ENCODE peak calls at places on chromosomes 2 and 18, in five cellular contexts. One of them, this sample, is unnamed.

GRCh38 chr18:61333746-61334490 is 688 bp downstream of the CDH20 start:
- DNase-seq in right lobe of liver: no peak
- DNase-seq in hypothalamus: peak; percentile 63
- DNase-seq in SK-N-SH: peak; percentile 78
- DNase-seq in NCI-H446: no peak
- DNase-seq in this sample: no peak

GRCh38 chr2:61135510-61135909 is 26.5 kb upstream of the C2orf74 start:
- DNase-seq in right lobe of liver: no peak
- DNase-seq in hypothalamus: no peak
- DNase-seq in SK-N-SH: peak; percentile 43
- DNase-seq in NCI-H446: peak; percentile 23
- DNase-seq in this sample: peak; percentile 42

GRCh38 chr18:59468821-59469220 is 109.8 kb upstream of the LMAN1 start:
- DNase-seq in hypothalamus: no peak
- DNase-seq in SK-N-SH: no peak
- DNase-seq in right lobe of liver: no peak
- DNase-seq in NCI-H446: no peak
- DNase-seq in this sample: peak; percentile 59

GRCh38 chr2:36352024-36352398 is 3.6 kb upstream of the CRIM1 start:
- DNase-seq in right lobe of liver: no peak
- DNase-seq in hypothalamus: no peak
- DNase-seq in SK-N-SH: peak; percentile 67
- DNase-seq in NCI-H446: peak; percentile 63
- DNase-seq in this sample: peak; percentile 80

GRCh38 chr18:31512203-31512764 is 14.3 kb downstream of the DSG2 start:
- DNase-seq in NCI-H446: no peak
- DNase-seq in hypothalamus: no peak
- DNase-seq in SK-N-SH: no peak
- DNase-seq in right lobe of liver: peak; percentile 29
- DNase-seq in this sample: no peak

GRCh38 chr2:233974530-233975071 is 57.4 kb downstream of the TRPM8 start:
- DNase-seq in right lobe of liver: peak; percentile 88
- DNase-seq in hypothalamus: no peak
- DNase-seq in SK-N-SH: peak; percentile 32
- DNase-seq in NCI-H446: peak; percentile 84
- DNase-seq in this sample: peak; percentile 43

GRCh38 chr2:170822885-170823799 is 6.5 kb downstream of the GAD1 start:
- DNase-seq in SK-N-SH: peak; percentile 71
- DNase-seq in NCI-H446: no peak
- DNase-seq in right lobe of liver: peak; percentile 41
- DNase-seq in hypothalamus: no peak
- DNase-seq in this sample: no peak

GRCh38 chr18:10543277-10543676 is 17.4 kb downstream of the NAPG start:
- DNase-seq in NCI-H446: no peak
- DNase-seq in hypothalamus: no peak
- DNase-seq in right lobe of liver: no peak
- DNase-seq in SK-N-SH: no peak
- DNase-seq in this sample: no peak

GRCh38 chr2:10448646-10449480 is 736 bp upstream of the ODC1 start:
- DNase-seq in hypothalamus: no peak
- DNase-seq in NCI-H446: no peak
- DNase-seq in SK-N-SH: no peak
- DNase-seq in right lobe of liver: no peak
- DNase-seq in this sample: peak; percentile 77

GRCh38 chr2:239339241-239339640 is 61.6 kb downstream of the HDAC4 start:
- DNase-seq in SK-N-SH: no peak
- DNase-seq in NCI-H446: no peak
- DNase-seq in right lobe of liver: no peak
- DNase-seq in hypothalamus: no peak
- DNase-seq in this sample: no peak

GRCh38 chr18:51399491-51400122 is 202.1 kb upstream of the MEX3C start:
- DNase-seq in hypothalamus: no peak
- DNase-seq in SK-N-SH: no peak
- DNase-seq in NCI-H446: no peak
- DNase-seq in right lobe of liver: no peak
- DNase-seq in this sample: no peak

GRCh38 chr18:23814977-23815614 is 125.8 kb downstream of the LAMA3 start:
- DNase-seq in hypothalamus: no peak
- DNase-seq in right lobe of liver: no peak
- DNase-seq in SK-N-SH: peak; percentile 10
- DNase-seq in NCI-H446: no peak
- DNase-seq in this sample: no peak

GRCh38 chr2:228927028-228928010 is 343.8 kb downstream of the PID1 start:
- DNase-seq in NCI-H446: no peak
- DNase-seq in right lobe of liver: no peak
- DNase-seq in SK-N-SH: no peak
- DNase-seq in hypothalamus: no peak
- DNase-seq in this sample: no peak

GRCh38 chr2:30631051-30631671 is 176.1 kb downstream of the CAPN13 start:
- DNase-seq in hypothalamus: no peak
- DNase-seq in NCI-H446: no peak
- DNase-seq in right lobe of liver: no peak
- DNase-seq in SK-N-SH: no peak
- DNase-seq in this sample: no peak

GRCh38 chr18:9177047-9177446 is 40.5 kb downstream of the ANKRD12 start:
- DNase-seq in NCI-H446: no peak
- DNase-seq in hypothalamus: no peak
- DNase-seq in right lobe of liver: no peak
- DNase-seq in SK-N-SH: no peak
- DNase-seq in this sample: no peak

GRCh38 chr2:157698430-157698829 is 69.8 kb upstream of the ACVR1C start:
- DNase-seq in SK-N-SH: no peak
- DNase-seq in NCI-H446: no peak
- DNase-seq in right lobe of liver: no peak
- DNase-seq in hypothalamus: no peak
- DNase-seq in this sample: no peak

GRCh38 chr2:79832540-79833234 is 319.8 kb downstream of the CTNNA2 start:
- DNase-seq in SK-N-SH: no peak
- DNase-seq in NCI-H446: peak; percentile 24
- DNase-seq in right lobe of liver: no peak
- DNase-seq in hypothalamus: no peak
- DNase-seq in this sample: no peak

GRCh38 chr2:32418777-32419176 is 62.0 kb downstream of the BIRC6 start:
- DNase-seq in SK-N-SH: no peak
- DNase-seq in right lobe of liver: no peak
- DNase-seq in NCI-H446: no peak
- DNase-seq in hypothalamus: no peak
- DNase-seq in this sample: no peak

GRCh38 chr2:99821572-99822369 is 320.6 kb downstream of the AFF3 start:
- DNase-seq in right lobe of liver: no peak
- DNase-seq in NCI-H446: no peak
- DNase-seq in hypothalamus: no peak
- DNase-seq in SK-N-SH: no peak
- DNase-seq in this sample: no peak

GRCh38 chr2:177405029-177405692 is 12.6 kb downstream of the AGPS start:
- DNase-seq in right lobe of liver: no peak
- DNase-seq in NCI-H446: no peak
- DNase-seq in SK-N-SH: no peak
- DNase-seq in hypothalamus: no peak
- DNase-seq in this sample: no peak

GRCh38 chr2:67898605-67899004 is 164.2 kb downstream of the C1D start:
- DNase-seq in right lobe of liver: no peak
- DNase-seq in SK-N-SH: no peak
- DNase-seq in hypothalamus: no peak
- DNase-seq in NCI-H446: no peak
- DNase-seq in this sample: no peak

GRCh38 chr2:23693606-23693951 is 233.3 kb downstream of the ATAD2B start:
- DNase-seq in hypothalamus: no peak
- DNase-seq in SK-N-SH: peak; percentile 33
- DNase-seq in NCI-H446: no peak
- DNase-seq in right lobe of liver: no peak
- DNase-seq in this sample: no peak

GRCh38 chr2:81060971-81061370 is 756.4 kb upstream of the LRRTM1 start:
- DNase-seq in hypothalamus: no peak
- DNase-seq in NCI-H446: no peak
- DNase-seq in SK-N-SH: no peak
- DNase-seq in right lobe of liver: no peak
- DNase-seq in this sample: no peak

GRCh38 chr2:70360661-70361316 is 58.9 kb upstream of the FAM136A start:
- DNase-seq in SK-N-SH: no peak
- DNase-seq in NCI-H446: no peak
- DNase-seq in hypothalamus: no peak
- DNase-seq in right lobe of liver: no peak
- DNase-seq in this sample: no peak

GRCh38 chr2:190417045-190417842 is 9.1 kb downstream of the MFSD6 start:
- DNase-seq in right lobe of liver: no peak
- DNase-seq in SK-N-SH: no peak
- DNase-seq in hypothalamus: no peak
- DNase-seq in NCI-H446: peak; percentile 8
- DNase-seq in this sample: peak; percentile 53

GRCh38 chr2:237501892-237502513 is 15.0 kb downstream of the MLPH start:
- DNase-seq in SK-N-SH: no peak
- DNase-seq in right lobe of liver: no peak
- DNase-seq in NCI-H446: no peak
- DNase-seq in hypothalamus: no peak
- DNase-seq in this sample: no peak

GRCh38 chr2:122145805-122146204 is 390.4 kb downstream of the TSN start:
- DNase-seq in hypothalamus: no peak
- DNase-seq in NCI-H446: peak; percentile 19
- DNase-seq in SK-N-SH: no peak
- DNase-seq in right lobe of liver: no peak
- DNase-seq in this sample: peak; percentile 12

GRCh38 chr2:234492687-234493086 is 4.2 kb downstream of the ARL4C start:
- DNase-seq in NCI-H446: no peak
- DNase-seq in hypothalamus: no peak
- DNase-seq in SK-N-SH: no peak
- DNase-seq in right lobe of liver: no peak
- DNase-seq in this sample: peak; percentile 27

GRCh38 chr18:44687421-44687820 is 6.7 kb downstream of the SETBP1 start:
- DNase-seq in right lobe of liver: no peak
- DNase-seq in SK-N-SH: peak; percentile 25
- DNase-seq in NCI-H446: no peak
- DNase-seq in hypothalamus: no peak
- DNase-seq in this sample: no peak

GRCh38 chr2:175097297-175097696 is 70.7 kb downstream of the ATF2 start:
- DNase-seq in hypothalamus: no peak
- DNase-seq in right lobe of liver: no peak
- DNase-seq in NCI-H446: no peak
- DNase-seq in SK-N-SH: no peak
- DNase-seq in this sample: no peak

GRCh38 chr18:36212301-36212977 is 25.1 kb downstream of the MOCOS start:
- DNase-seq in NCI-H446: no peak
- DNase-seq in hypothalamus: no peak
- DNase-seq in right lobe of liver: no peak
- DNase-seq in SK-N-SH: no peak
- DNase-seq in this sample: no peak

GRCh38 chr2:9774266-9774665 is 69.0 kb upstream of the TAF1B start:
- DNase-seq in right lobe of liver: no peak
- DNase-seq in SK-N-SH: no peak
- DNase-seq in NCI-H446: no peak
- DNase-seq in hypothalamus: no peak
- DNase-seq in this sample: no peak

GRCh38 chr2:233857511-233858118 is 3.3 kb upstream of the HJURP start:
- DNase-seq in hypothalamus: no peak
- DNase-seq in SK-N-SH: no peak
- DNase-seq in right lobe of liver: peak; percentile 57
- DNase-seq in NCI-H446: peak; percentile 13
- DNase-seq in this sample: peak; percentile 26

GRCh38 chr2:207108440-207108839 is 57.3 kb downstream of the KLF7 start:
- DNase-seq in SK-N-SH: no peak
- DNase-seq in right lobe of liver: no peak
- DNase-seq in hypothalamus: no peak
- DNase-seq in NCI-H446: no peak
- DNase-seq in this sample: peak; percentile 42

GRCh38 chr18:69992776-69993175 is 45.1 kb upstream of the CD226 start:
- DNase-seq in SK-N-SH: no peak
- DNase-seq in right lobe of liver: no peak
- DNase-seq in hypothalamus: no peak
- DNase-seq in NCI-H446: peak; percentile 92
- DNase-seq in this sample: no peak

GRCh38 chr2:943461-943797 is 7.2 kb upstream of the SNTG2 start:
- DNase-seq in SK-N-SH: no peak
- DNase-seq in NCI-H446: no peak
- DNase-seq in hypothalamus: no peak
- DNase-seq in right lobe of liver: no peak
- DNase-seq in this sample: no peak

GRCh38 chr18:32349728-32350395 is 120.8 kb downstream of the GAREM1 start:
- DNase-seq in NCI-H446: peak; percentile 74
- DNase-seq in right lobe of liver: peak; percentile 49
- DNase-seq in SK-N-SH: no peak
- DNase-seq in hypothalamus: no peak
- DNase-seq in this sample: peak; percentile 76